ENCODE peak calls at places on chromosomes 2 and 18, in five cellular contexts. I, K, A, Q and F are unnamed samples.

GRCh38 chr18:42045346-42045745 is 90.3 kb downstream of the PIK3C3 start:
- DNase-seq in I (no peak), K (no peak), A (peak; percentile 23), Q (no peak), F (no peak)

GRCh38 chr2:17539596-17539992 is 902 bp upstream of the VSNL1 start:
- DNase-seq in I (peak; percentile 88), K (peak; percentile 62), A (peak; percentile 19), Q (no peak), F (no peak)

GRCh38 chr2:2112416-2113131 is 218.5 kb downstream of the MYT1L start:
- DNase-seq in I (no peak), K (no peak), A (no peak), Q (no peak), F (no peak)

GRCh38 chr18:44651453-44651852 is 29.2 kb upstream of the SETBP1 start:
- DNase-seq in I (peak; percentile 70), K (no peak), A (no peak), Q (no peak), F (no peak)

GRCh38 chr2:66587216-66587615 is 152.3 kb downstream of the MEIS1 start:
- DNase-seq in I (peak; percentile 91), K (no peak), A (peak; percentile 77), Q (no peak), F (no peak)

GRCh38 chr18:32773187-32773712 is 427 bp upstream of the KLHL14 start:
- DNase-seq in I (no peak), K (no peak), A (no peak), Q (no peak), F (no peak)

GRCh38 chr2:7068447-7068846 is 151.2 kb downstream of the RNF144A start:
- DNase-seq in I (no peak), K (no peak), A (no peak), Q (no peak), F (no peak)

GRCh38 chr2:98140210-98140609 is 53.2 kb downstream of the VWA3B start:
- DNase-seq in I (peak; percentile 12), K (no peak), A (peak; percentile 76), Q (no peak), F (no peak)

GRCh38 chr2:190408538-190409271 is 550 bp downstream of the MFSD6 start:
- DNase-seq in I (peak; percentile 74), K (peak; percentile 7), A (peak; percentile 42), Q (peak; percentile 80), F (no peak)

GRCh38 chr2:126115975-126116374 is 540.0 kb upstream of the GYPC start:
- DNase-seq in I (peak; percentile 67), K (no peak), A (peak; percentile 7), Q (no peak), F (no peak)

GRCh38 chr2:212173331-212173730 is 365.3 kb downstream of the ERBB4 start:
- DNase-seq in I (no peak), K (no peak), A (no peak), Q (no peak), F (no peak)

GRCh38 chr2:172962824-172963223 is 112.8 kb upstream of the MAP3K20 start:
- DNase-seq in I (no peak), K (no peak), A (no peak), Q (no peak), F (no peak)

GRCh38 chr2:191866675-191867506 is 20.0 kb upstream of the CAVIN2 start:
- DNase-seq in I (no peak), K (peak; percentile 81), A (no peak), Q (no peak), F (no peak)

GRCh38 chr2:71746946-71747501 is 293.7 kb downstream of the DYSF start:
- DNase-seq in I (peak; percentile 55), K (no peak), A (no peak), Q (no peak), F (no peak)

GRCh38 chr18:80104364-80104779 is 4.7 kb upstream of the ADNP2 start:
- DNase-seq in I (peak; percentile 79), K (no peak), A (no peak), Q (no peak), F (no peak)

GRCh38 chr18:33596178-33596854 is 18.3 kb downstream of the ASXL3 start:
- DNase-seq in I (no peak), K (no peak), A (no peak), Q (no peak), F (no peak)

GRCh38 chr2:104944495-104944894 is 90.6 kb downstream of the POU3F3 start:
- DNase-seq in I (peak; percentile 79), K (peak; percentile 35), A (no peak), Q (no peak), F (no peak)

GRCh38 chr2:86518498-86518897 is 44.7 kb downstream of the CHMP3 start:
- DNase-seq in I (peak; percentile 46), K (no peak), A (peak; percentile 27), Q (peak; percentile 23), F (no peak)

GRCh38 chr2:157806426-157806825 is 69.7 kb downstream of the ACVR1 start:
- DNase-seq in I (no peak), K (no peak), A (no peak), Q (no peak), F (no peak)

GRCh38 chr2:164430166-164430783 is 191.0 kb downstream of the GRB14 start:
- DNase-seq in I (peak; percentile 78), K (peak; percentile 23), A (peak; percentile 60), Q (no peak), F (no peak)

GRCh38 chr2:234993547-234993981 is 41.7 kb downstream of the SH3BP4 start:
- DNase-seq in I (no peak), K (no peak), A (no peak), Q (no peak), F (no peak)

GRCh38 chr2:10935953-10936942 is 24.5 kb downstream of the KCNF1 start:
- DNase-seq in I (peak; percentile 87), K (peak; percentile 94), A (no peak), Q (no peak), F (no peak)

GRCh38 chr2:65554765-65555561 is 122.6 kb upstream of the SPRED2 start:
- DNase-seq in I (no peak), K (no peak), A (no peak), Q (no peak), F (no peak)

GRCh38 chr2:81276595-81276994 is 972.0 kb upstream of the LRRTM1 start:
- DNase-seq in I (no peak), K (no peak), A (no peak), Q (no peak), F (no peak)

GRCh38 chr2:138238908-138239307 is 262.7 kb upstream of the SPOPL start:
- DNase-seq in I (no peak), K (no peak), A (no peak), Q (no peak), F (no peak)

GRCh38 chr18:74248189-74248975 is 43.4 kb downstream of the CYB5A start:
- DNase-seq in I (no peak), K (no peak), A (no peak), Q (no peak), F (no peak)

GRCh38 chr2:10412380-10412779 is 35.7 kb downstream of the ODC1 start:
- DNase-seq in I (peak; percentile 87), K (no peak), A (peak; percentile 78), Q (no peak), F (no peak)

GRCh38 chr18:23324056-23324811 is 128.9 kb upstream of the RIOK3 start:
- DNase-seq in I (peak; percentile 66), K (no peak), A (no peak), Q (no peak), F (no peak)

GRCh38 chr2:196252408-196253114 is 81.2 kb upstream of the STK17B start:
- DNase-seq in I (no peak), K (no peak), A (no peak), Q (no peak), F (no peak)

GRCh38 chr2:159742846-159743245 is 30.5 kb downstream of the MARCHF7 start:
- DNase-seq in I (no peak), K (no peak), A (no peak), Q (no peak), F (no peak)

GRCh38 chr2:159748089-159748488 is 35.8 kb downstream of the MARCHF7 start:
- DNase-seq in I (no peak), K (no peak), A (no peak), Q (no peak), F (no peak)

GRCh38 chr2:159738509-159739390 is 26.4 kb downstream of the MARCHF7 start:
- DNase-seq in I (peak; percentile 53), K (no peak), A (no peak), Q (no peak), F (no peak)

DNA sequence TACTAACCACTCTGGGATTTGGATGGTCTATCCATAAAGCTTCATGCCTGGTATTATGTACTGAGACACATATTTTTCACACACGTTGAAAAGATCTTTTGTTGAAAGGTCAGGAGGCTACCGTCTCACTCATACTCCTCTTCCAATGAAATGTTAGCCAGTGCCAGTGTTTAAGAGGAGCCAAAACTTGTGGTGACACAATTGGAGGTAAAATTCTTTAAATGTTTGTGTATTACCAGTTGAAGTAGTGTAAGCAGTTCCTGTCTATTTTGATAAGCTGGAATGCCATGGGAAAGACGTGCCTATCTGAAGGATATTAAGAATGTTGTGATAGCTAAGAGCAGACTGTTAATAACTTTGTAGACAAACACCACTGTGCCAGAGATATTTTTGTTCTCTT is 32.1 kb downstream of the MARCHF7 start:
- DNase-seq in I (no peak), K (no peak), A (no peak), Q (no peak), F (no peak)
- H3K36me3 ChIP-seq in I (peaks cover 90% of the 10 kb centered on the region), K (peaks cover 23% of the 10 kb centered on the region), A (peaks cover 90% of the 10 kb centered on the region), Q (peaks cover 60% of the 10 kb centered on the region), F (peaks cover 96% of the 10 kb centered on the region)

GRCh38 chr2:27080603-27080938 is 2.2 kb downstream of the EMILIN1 start:
- DNase-seq in I (no peak), K (no peak), A (no peak), Q (no peak), F (peak; percentile 85)

GRCh38 chr2:27080140-27080469 is 1.7 kb downstream of the EMILIN1 start:
- DNase-seq in I (no peak), K (no peak), A (no peak), Q (no peak), F (peak; percentile 77)

GRCh38 chr2:27079233-27080139 is 1.1 kb downstream of the EMILIN1 start:
- DNase-seq in I (no peak), K (no peak), A (peak; percentile 34), Q (no peak), F (no peak)

GRCh38 chr2:27077231-27077630 is 1.2 kb upstream of the EMILIN1 start:
- DNase-seq in I (no peak), K (no peak), A (no peak), Q (no peak), F (peak; percentile 16)

GRCh38 chr2:27078267-27079194 is at the start of gene EMILIN1:
- DNase-seq in I (peak; percentile 67), K (no peak), A (no peak), Q (no peak), F (peak; percentile 82)
- H3K27ac ChIP-seq in I (peak within 1 kb of the TSS; percentile 64), K (no peak within 1 kb of the TSS), A (peak within 1 kb of the TSS; percentile 19), Q (no peak within 1 kb of the TSS), F (peak within 1 kb of the TSS; percentile 93)

DNA sequence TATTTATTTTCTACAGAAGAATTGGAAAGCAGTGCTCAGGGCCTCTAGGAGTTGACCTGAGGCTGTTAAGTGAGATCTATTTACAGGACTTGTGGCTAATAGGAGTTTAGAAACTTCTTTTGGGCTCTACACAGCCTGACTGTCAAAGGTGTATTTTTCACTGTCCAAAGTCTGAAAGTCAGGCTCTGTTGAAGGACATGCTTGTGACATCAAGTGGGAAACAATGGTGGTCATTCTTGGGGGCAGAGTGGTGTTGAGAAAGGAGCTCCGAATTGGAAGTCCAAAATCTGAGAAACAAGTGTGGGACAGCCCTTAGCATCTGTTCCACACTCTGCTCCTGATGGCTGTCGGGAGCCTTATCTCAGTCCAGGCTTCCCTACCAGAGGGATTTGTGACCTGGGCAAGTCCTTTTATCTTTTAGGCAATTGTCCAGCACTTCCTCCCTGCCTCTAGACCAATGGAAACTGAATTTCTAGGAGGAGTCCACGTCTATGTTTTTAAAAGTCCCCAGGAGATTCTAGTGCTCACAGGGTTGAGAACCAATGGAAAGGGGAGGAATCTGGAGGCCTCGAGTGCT is 76.4 kb downstream of the LIPG start:
- DNase-seq in I (peak; percentile 21), K (no peak), A (no peak), Q (no peak), F (peak; percentile 6)
- H3K36me3 ChIP-seq in I (no peaks in the 10 kb centered on the region), K (no peaks in the 10 kb centered on the region), A (no peaks in the 10 kb centered on the region), Q (no peaks in the 10 kb centered on the region), F (no peaks in the 10 kb centered on the region)

GRCh38 chr2:37361994-37362698 is 17.7 kb downstream of the QPCT start:
- DNase-seq in I (peak; percentile 23), K (no peak), A (no peak), Q (no peak), F (no peak)
- H3K27ac ChIP-seq in I (no peak overlapping the region), K (no peak overlapping the region), A (no peak overlapping the region), Q (no peak overlapping the region), F (no peak overlapping the region)